ENCODE peak calls at places on chromosomes 2 and 18, in ten cellular contexts. One of them, this sample, is unnamed. For H3K4me1, the result is how much of the 10 kb centered on the place peaks cover.

GRCh38 chr2:194725169-194725568 is 931.9 kb upstream of the SLC39A10 start:
- DNase-seq in body of pancreas: no peak
- DNase-seq in ovary: no peak
- DNase-seq in cardiac muscle cell: no peak
- DNase-seq in H1: no peak
- DNase-seq in upper lobe of right lung: no peak
- DNase-seq in CD4-positive, alpha-beta memory T cell: no peak
- DNase-seq in neural progenitor cell: no peak
- DNase-seq in H9: no peak
- DNase-seq in CD8-positive, alpha-beta T cell: no peak
- DNase-seq in this sample: no peak

GRCh38 chr2:151827564-151828142 is 568 bp downstream of the ARL5A start:
- DNase-seq in H9: peak
- DNase-seq in CD4-positive, alpha-beta memory T cell: peak
- DNase-seq in upper lobe of right lung: no peak
- DNase-seq in CD8-positive, alpha-beta T cell: peak
- DNase-seq in body of pancreas: peak
- DNase-seq in neural progenitor cell: peak
- DNase-seq in cardiac muscle cell: peak
- DNase-seq in H1: no peak
- DNase-seq in ovary: peak
- DNase-seq in this sample: no peak

GRCh38 chr2:184596819-184597411 is 1.4 kb upstream of the ZNF804A start:
- DNase-seq in H1: no peak
- DNase-seq in H9: no peak
- DNase-seq in body of pancreas: no peak
- DNase-seq in CD4-positive, alpha-beta memory T cell: no peak
- DNase-seq in CD8-positive, alpha-beta T cell: no peak
- DNase-seq in cardiac muscle cell: peak
- DNase-seq in ovary: no peak
- DNase-seq in upper lobe of right lung: no peak
- DNase-seq in neural progenitor cell: peak
- DNase-seq in this sample: no peak

GRCh38 chr2:8985561-8986326 is 17.7 kb downstream of the MBOAT2 start:
- DNase-seq in body of pancreas: no peak
- DNase-seq in CD4-positive, alpha-beta memory T cell: no peak
- DNase-seq in CD8-positive, alpha-beta T cell: no peak
- DNase-seq in neural progenitor cell: no peak
- DNase-seq in cardiac muscle cell: no peak
- DNase-seq in H9: no peak
- DNase-seq in ovary: no peak
- DNase-seq in H1: no peak
- DNase-seq in upper lobe of right lung: no peak
- DNase-seq in this sample: no peak

GRCh38 chr18:38654966-38655365 is 1089.4 kb upstream of the CELF4 start:
- DNase-seq in H9: no peak
- DNase-seq in cardiac muscle cell: peak
- DNase-seq in ovary: no peak
- DNase-seq in upper lobe of right lung: no peak
- DNase-seq in body of pancreas: no peak
- DNase-seq in CD4-positive, alpha-beta memory T cell: no peak
- DNase-seq in neural progenitor cell: no peak
- DNase-seq in CD8-positive, alpha-beta T cell: no peak
- DNase-seq in H1: no peak
- DNase-seq in this sample: no peak

GRCh38 chr18:78622251-78622953 is 357.2 kb upstream of the SALL3 start:
- DNase-seq in body of pancreas: no peak
- DNase-seq in neural progenitor cell: no peak
- DNase-seq in upper lobe of right lung: no peak
- DNase-seq in H1: no peak
- DNase-seq in CD4-positive, alpha-beta memory T cell: no peak
- DNase-seq in ovary: no peak
- DNase-seq in cardiac muscle cell: no peak
- DNase-seq in CD8-positive, alpha-beta T cell: no peak
- DNase-seq in H9: no peak
- DNase-seq in this sample: no peak

GRCh38 chr2:231877533-231878456 is 48.4 kb downstream of the NPPC start:
- DNase-seq in ovary: no peak
- DNase-seq in CD4-positive, alpha-beta memory T cell: no peak
- DNase-seq in neural progenitor cell: peak
- DNase-seq in H9: no peak
- DNase-seq in upper lobe of right lung: no peak
- DNase-seq in body of pancreas: peak
- DNase-seq in H1: no peak
- DNase-seq in cardiac muscle cell: no peak
- DNase-seq in CD8-positive, alpha-beta T cell: no peak
- DNase-seq in this sample: peak

GRCh38 chr2:45288532-45288931 is 279.3 kb upstream of the SIX2 start:
- DNase-seq in ovary: no peak
- DNase-seq in body of pancreas: no peak
- DNase-seq in CD4-positive, alpha-beta memory T cell: no peak
- DNase-seq in H9: no peak
- DNase-seq in CD8-positive, alpha-beta T cell: no peak
- DNase-seq in upper lobe of right lung: no peak
- DNase-seq in neural progenitor cell: no peak
- DNase-seq in H1: no peak
- DNase-seq in cardiac muscle cell: peak
- DNase-seq in this sample: no peak

GRCh38 chr18:2411381-2411977 is 159.8 kb downstream of the METTL4 start:
- DNase-seq in CD4-positive, alpha-beta memory T cell: no peak
- DNase-seq in neural progenitor cell: no peak
- DNase-seq in cardiac muscle cell: peak
- DNase-seq in ovary: no peak
- DNase-seq in H9: no peak
- DNase-seq in CD8-positive, alpha-beta T cell: no peak
- DNase-seq in upper lobe of right lung: no peak
- DNase-seq in H1: no peak
- DNase-seq in body of pancreas: no peak
- DNase-seq in this sample: no peak

GRCh38 chr2:231890896-231891513 is 35.2 kb downstream of the NPPC start:
- DNase-seq in H9: no peak
- DNase-seq in CD4-positive, alpha-beta memory T cell: no peak
- DNase-seq in H1: no peak
- DNase-seq in body of pancreas: peak
- DNase-seq in CD8-positive, alpha-beta T cell: no peak
- DNase-seq in upper lobe of right lung: peak
- DNase-seq in cardiac muscle cell: no peak
- DNase-seq in ovary: no peak
- DNase-seq in neural progenitor cell: no peak
- DNase-seq in this sample: no peak

GRCh38 chr2:233323851-233324250 is 16.2 kb downstream of the SAG start:
- DNase-seq in CD4-positive, alpha-beta memory T cell: no peak
- DNase-seq in H9: no peak
- DNase-seq in ovary: no peak
- DNase-seq in upper lobe of right lung: no peak
- DNase-seq in H1: no peak
- DNase-seq in CD8-positive, alpha-beta T cell: no peak
- DNase-seq in cardiac muscle cell: no peak
- DNase-seq in body of pancreas: no peak
- DNase-seq in neural progenitor cell: no peak
- DNase-seq in this sample: no peak

GRCh38 chr18:1047406-1047805 is 142.7 kb downstream of the ADCYAP1 start:
- DNase-seq in neural progenitor cell: no peak
- DNase-seq in CD4-positive, alpha-beta memory T cell: no peak
- DNase-seq in body of pancreas: no peak
- DNase-seq in cardiac muscle cell: peak
- DNase-seq in upper lobe of right lung: no peak
- DNase-seq in H9: no peak
- DNase-seq in CD8-positive, alpha-beta T cell: no peak
- DNase-seq in ovary: no peak
- DNase-seq in H1: no peak
- DNase-seq in this sample: no peak

GRCh38 chr2:232321156-232321816 is 57.3 kb upstream of the ALPP start:
- DNase-seq in CD4-positive, alpha-beta memory T cell: no peak
- DNase-seq in CD8-positive, alpha-beta T cell: peak
- DNase-seq in neural progenitor cell: peak
- DNase-seq in H9: peak
- DNase-seq in ovary: no peak
- DNase-seq in body of pancreas: no peak
- DNase-seq in upper lobe of right lung: no peak
- DNase-seq in H1: peak
- DNase-seq in cardiac muscle cell: no peak
- DNase-seq in this sample: no peak

GRCh38 chr2:197575987-197576386 is 60.1 kb downstream of the MOB4 start:
- DNase-seq in H9: no peak
- DNase-seq in CD4-positive, alpha-beta memory T cell: no peak
- DNase-seq in body of pancreas: peak
- DNase-seq in H1: no peak
- DNase-seq in neural progenitor cell: no peak
- DNase-seq in cardiac muscle cell: peak
- DNase-seq in CD8-positive, alpha-beta T cell: no peak
- DNase-seq in upper lobe of right lung: no peak
- DNase-seq in ovary: no peak
- DNase-seq in this sample: no peak

GRCh38 chr2:170454471-170455372 is 260.4 kb upstream of the SP5 start:
- DNase-seq in cardiac muscle cell: no peak
- DNase-seq in upper lobe of right lung: no peak
- DNase-seq in H1: no peak
- DNase-seq in H9: no peak
- DNase-seq in body of pancreas: no peak
- DNase-seq in ovary: no peak
- DNase-seq in CD8-positive, alpha-beta T cell: no peak
- DNase-seq in CD4-positive, alpha-beta memory T cell: no peak
- DNase-seq in neural progenitor cell: no peak
- DNase-seq in this sample: no peak
- H3K27ac ChIP-seq in cardiac muscle cell: no peak
- H3K27ac ChIP-seq in upper lobe of right lung: no peak
- H3K27ac ChIP-seq in H1: no peak
- H3K27ac ChIP-seq in H9: no peak
- H3K27ac ChIP-seq in body of pancreas: no peak
- H3K27ac ChIP-seq in ovary: no peak
- H3K27ac ChIP-seq in CD8-positive, alpha-beta T cell: no peak
- H3K27ac ChIP-seq in CD4-positive, alpha-beta memory T cell: no peak
- H3K27ac ChIP-seq in neural progenitor cell: no peak
- H3K27ac ChIP-seq in this sample: no peak

DNA sequence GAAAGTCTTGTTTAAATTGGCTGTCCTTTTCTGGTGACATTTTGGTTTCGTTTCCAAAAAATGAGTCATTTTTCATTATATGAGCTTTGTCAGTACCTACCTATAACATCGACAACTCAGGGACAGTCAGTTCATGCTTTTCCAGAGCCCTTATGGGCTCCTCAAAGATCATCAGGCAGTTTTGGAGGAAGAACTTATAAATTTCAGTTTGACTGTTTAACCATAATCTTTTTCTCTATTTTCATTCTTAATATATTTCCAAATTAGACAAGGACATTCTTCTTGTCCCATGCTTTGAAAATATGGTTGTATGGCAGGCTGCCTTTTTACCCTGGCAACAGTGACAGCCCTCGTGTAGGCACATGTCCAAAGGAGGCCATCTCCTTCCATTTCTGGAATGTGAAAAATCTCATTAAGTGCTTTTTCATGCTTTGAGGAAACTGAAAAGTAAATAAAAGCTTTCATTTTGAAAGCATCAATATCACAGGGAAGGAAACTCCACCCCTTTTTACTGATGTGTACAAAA is 7.3 kb upstream of the PROC start:
- DNase-seq in CD8-positive, alpha-beta T cell: no peak
- DNase-seq in neural progenitor cell: no peak
- DNase-seq in cardiac muscle cell: peak
- DNase-seq in upper lobe of right lung: peak
- DNase-seq in body of pancreas: no peak
- DNase-seq in ovary: no peak
- DNase-seq in CD4-positive, alpha-beta memory T cell: no peak
- DNase-seq in H1: no peak
- DNase-seq in H9: no peak
- DNase-seq in this sample: no peak
- H3K4me1 ChIP-seq in CD8-positive, alpha-beta T cell: under half
- H3K4me1 ChIP-seq in neural progenitor cell: under half
- H3K4me1 ChIP-seq in cardiac muscle cell: under half
- H3K4me1 ChIP-seq in upper lobe of right lung: half or more
- H3K4me1 ChIP-seq in body of pancreas: under half
- H3K4me1 ChIP-seq in ovary: under half
- H3K4me1 ChIP-seq in CD4-positive, alpha-beta memory T cell: under half
- H3K4me1 ChIP-seq in H1: under half
- H3K4me1 ChIP-seq in H9: under half
- H3K4me1 ChIP-seq in this sample: half or more

DNA sequence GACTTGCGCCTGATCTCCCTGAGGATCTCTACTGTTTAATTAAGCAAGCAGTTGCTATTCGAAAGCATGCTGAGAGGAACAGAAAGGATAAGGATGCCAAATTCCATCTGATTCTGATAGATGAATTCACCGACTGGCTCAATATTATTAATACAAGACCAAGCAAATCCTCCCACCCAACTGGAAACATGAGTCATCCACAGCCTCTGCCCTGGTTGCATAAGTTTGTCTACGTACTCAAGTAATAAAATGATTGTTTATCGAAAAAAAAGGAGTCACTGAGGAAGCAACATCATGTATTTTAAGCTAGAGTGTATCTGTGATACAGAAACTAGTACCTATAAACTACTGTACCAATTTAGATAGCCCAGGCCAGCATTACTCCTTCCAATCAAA is 26.0 kb downstream of the ATAD2B start:
- DNase-seq in cardiac muscle cell: peak
- DNase-seq in H9: no peak
- DNase-seq in CD4-positive, alpha-beta memory T cell: no peak
- DNase-seq in upper lobe of right lung: no peak
- DNase-seq in neural progenitor cell: no peak
- DNase-seq in ovary: peak
- DNase-seq in CD8-positive, alpha-beta T cell: no peak
- DNase-seq in body of pancreas: peak
- DNase-seq in H1: no peak
- DNase-seq in this sample: no peak
- H3K27ac ChIP-seq in cardiac muscle cell: peak
- H3K27ac ChIP-seq in H9: no peak
- H3K27ac ChIP-seq in CD4-positive, alpha-beta memory T cell: no peak
- H3K27ac ChIP-seq in upper lobe of right lung: no peak
- H3K27ac ChIP-seq in neural progenitor cell: no peak
- H3K27ac ChIP-seq in ovary: no peak
- H3K27ac ChIP-seq in CD8-positive, alpha-beta T cell: no peak
- H3K27ac ChIP-seq in body of pancreas: no peak
- H3K27ac ChIP-seq in H1: no peak
- H3K27ac ChIP-seq in this sample: no peak

DNA sequence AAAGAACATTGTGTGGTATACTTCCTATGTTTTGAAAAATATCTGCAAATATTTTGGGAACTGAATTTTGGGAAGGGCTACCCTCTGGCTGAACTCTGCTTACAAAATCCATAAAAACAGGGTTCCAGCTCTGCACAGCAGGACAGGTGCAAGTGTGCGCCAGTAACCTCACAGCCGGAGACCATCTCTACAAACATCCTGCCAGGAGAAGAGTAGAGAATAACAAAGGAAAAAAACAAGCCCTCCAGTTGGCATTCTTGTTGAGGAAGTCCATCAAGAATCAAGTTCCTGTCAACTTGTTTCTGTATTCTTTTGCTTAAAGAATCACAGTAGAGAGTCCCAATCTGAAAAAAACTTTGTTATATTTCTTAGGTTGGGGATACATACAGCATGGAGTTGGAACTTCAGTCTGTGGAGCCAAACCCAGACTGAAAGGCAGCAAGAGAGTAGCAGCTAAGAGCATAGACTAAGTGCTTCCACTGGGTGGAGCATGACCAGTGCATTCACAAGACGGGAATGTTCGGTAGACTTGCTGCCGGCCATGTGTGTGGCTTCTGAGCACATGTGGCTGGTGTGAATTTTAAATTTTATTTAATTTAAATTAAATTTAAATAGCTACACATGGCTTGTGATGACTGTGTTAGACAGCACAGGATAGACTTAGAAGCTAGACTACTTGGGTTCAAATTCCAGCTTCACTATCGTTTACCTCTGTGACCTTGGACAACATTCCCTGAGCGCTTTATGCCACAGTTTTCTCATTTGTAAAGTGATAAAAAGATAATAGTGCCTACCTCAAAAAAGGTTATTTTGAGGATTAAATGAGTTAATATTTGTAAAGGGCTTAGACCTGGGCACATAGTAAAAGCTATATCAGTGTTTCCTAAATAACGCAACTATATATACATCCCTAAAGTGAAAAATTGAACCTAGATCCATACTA is 41.9 kb downstream of the SPTBN1 start:
- DNase-seq in CD4-positive, alpha-beta memory T cell: no peak
- DNase-seq in H1: no peak
- DNase-seq in neural progenitor cell: peak
- DNase-seq in cardiac muscle cell: peak
- DNase-seq in ovary: no peak
- DNase-seq in upper lobe of right lung: no peak
- DNase-seq in H9: peak
- DNase-seq in CD8-positive, alpha-beta T cell: no peak
- DNase-seq in body of pancreas: peak
- DNase-seq in this sample: no peak
- H3K4me1 ChIP-seq in CD4-positive, alpha-beta memory T cell: under half
- H3K4me1 ChIP-seq in H1: under half
- H3K4me1 ChIP-seq in neural progenitor cell: under half
- H3K4me1 ChIP-seq in cardiac muscle cell: under half
- H3K4me1 ChIP-seq in ovary: under half
- H3K4me1 ChIP-seq in upper lobe of right lung: half or more
- H3K4me1 ChIP-seq in H9: under half
- H3K4me1 ChIP-seq in CD8-positive, alpha-beta T cell: under half
- H3K4me1 ChIP-seq in body of pancreas: under half
- H3K4me1 ChIP-seq in this sample: half or more

This sample was measured in upper lobe of left lung.